ENCODE peak calls at places on chromosomes 11 and 22, in four cellular contexts. T is RWPE1; D is CD4-positive, alpha-beta T cell; U is thoracic aorta. B is an unnamed sample.
A peak's percentile ranks its signal among the peaks of the same experiment; 100 is the strongest.

GRCh38 chr22:46596819-46597218 is 23.4 kb upstream of the GRAMD4 start:
- DNase-seq in T (peak; percentile 74), D (no peak), U (no peak), B (no peak)

GRCh38 chr11:95451682-95452081 is 220.7 kb upstream of the SESN3 start:
- DNase-seq in T (peak; percentile 65), D (no peak), U (no peak), B (peak; percentile 69)

GRCh38 chr11:76698321-76699043 is 27.9 kb upstream of the LRRC32 start:
- DNase-seq in T (no peak), D (no peak), U (no peak), B (no peak)

GRCh38 chr22:43411981-43412807 is at the start of gene MPPED1:
- DNase-seq in T (no peak), D (no peak), U (no peak), B (no peak)

GRCh38 chr22:36405671-36406070 is 17.9 kb upstream of the MYH9 start:
- DNase-seq in T (no peak), D (peak; percentile 36), U (no peak), B (peak; percentile 80)

GRCh38 chr22:24594569-24595120 is 1.8 kb upstream of the LRRC75B start:
- DNase-seq in T (no peak), D (no peak), U (no peak), B (no peak)

GRCh38 chr11:774873-775592 is 2.3 kb downstream of the GATD1 start:
- DNase-seq in T (peak; percentile 72), D (no peak), U (no peak), B (peak; percentile 78)

GRCh38 chr22:39900306-39901227 is at the start of gene GRAP2:
- DNase-seq in T (no peak), D (peak; percentile 79), U (no peak), B (no peak)

GRCh38 chr22:46951326-46951725 is 188.9 kb downstream of the TBC1D22A start:
- DNase-seq in T (no peak), D (no peak), U (no peak), B (no peak)

GRCh38 chr11:60914620-60915249 is 777 bp downstream of the TMEM109 start:
- DNase-seq in T (peak; percentile 46), D (no peak), U (no peak), B (peak; percentile 30)

GRCh38 chr11:123251656-123252344 is 56.8 kb upstream of the CLMP start:
- DNase-seq in T (no peak), D (no peak), U (no peak), B (peak; percentile 69)

GRCh38 chr22:49900441-49901230 is 17.6 kb downstream of the ALG12 start:
- DNase-seq in T (no peak), D (no peak), U (no peak), B (no peak)

GRCh38 chr11:18144243-18144642 is 11.9 kb downstream of the MRGPRX3 start:
- DNase-seq in T (peak; percentile 69), D (no peak), U (no peak), B (peak; percentile 35)

GRCh38 chr22:39205344-39206021 is 39.3 kb downstream of the PDGFB start:
- DNase-seq in T (peak; percentile 82), D (peak; percentile 16), U (no peak), B (peak; percentile 86)

GRCh38 chr11:117817213-117818035 is 7.1 kb downstream of the FXYD2 start:
- DNase-seq in T (peak; percentile 60), D (peak; percentile 70), U (peak; percentile 27), B (peak; percentile 70)

GRCh38 chr11:117820071-117820470 is 4.5 kb downstream of the FXYD2 start:
- DNase-seq in T (no peak), D (no peak), U (no peak), B (no peak)

GRCh38 chr11:117818036-117818858 is 6.3 kb downstream of the FXYD2 start:
- DNase-seq in T (peak; percentile 41), D (no peak), U (no peak), B (peak; percentile 67)

GRCh38 chr11:117820516-117820915 is 4.0 kb downstream of the FXYD2 start:
- DNase-seq in T (no peak), D (no peak), U (no peak), B (no peak)

DNA sequence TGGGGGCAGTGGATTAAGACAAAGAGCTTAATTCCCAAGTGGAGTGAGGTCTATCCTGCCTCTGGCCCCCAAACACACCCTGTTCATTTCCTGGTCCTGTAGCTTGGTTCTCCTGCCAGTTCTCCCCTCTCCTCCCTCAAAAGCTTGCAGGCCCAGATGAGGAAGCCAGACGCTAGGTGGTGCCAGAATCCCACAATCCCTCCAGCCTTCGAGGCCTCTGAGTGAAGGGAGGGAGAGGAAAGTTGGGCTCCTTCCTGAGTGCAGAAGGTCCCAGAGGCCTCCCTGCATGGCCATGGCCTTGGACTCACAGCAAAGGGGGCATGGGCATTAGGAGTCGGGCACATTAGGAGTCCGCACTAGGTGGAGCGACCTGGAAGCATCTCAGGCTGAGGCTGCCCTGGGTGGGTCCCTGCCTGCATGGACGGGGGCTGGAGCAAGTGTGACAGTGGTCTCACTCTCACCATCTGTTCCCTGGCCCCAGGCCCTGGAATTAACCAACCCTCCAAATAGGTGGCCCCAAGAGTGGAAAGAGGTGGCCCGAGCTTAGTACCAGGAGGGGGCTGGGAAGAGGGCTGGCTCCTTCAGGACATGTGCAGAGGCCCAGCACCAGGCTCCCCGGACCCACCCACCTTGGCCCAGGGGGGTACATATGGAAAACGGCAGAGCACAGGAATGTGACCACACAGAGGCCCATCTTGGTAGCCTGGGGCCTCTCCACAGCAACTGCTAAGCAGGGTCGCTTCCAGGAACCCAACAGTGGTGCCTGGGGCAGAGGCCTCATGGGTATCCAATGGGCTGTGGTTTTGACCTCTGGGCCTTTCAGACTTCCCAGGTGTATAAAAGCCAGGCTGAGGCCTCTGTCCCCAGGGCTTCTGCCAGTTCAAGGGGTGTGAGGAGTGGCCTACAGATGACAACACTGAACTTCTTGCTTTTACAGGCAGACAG is 5.2 kb downstream of the FXYD2 start:
- DNase-seq in T (no peak), D (no peak), U (no peak), B (peak; percentile 78)
- TF ChIP-seq CTCF in T (no peak), D (no peak), U (no peak), B (peak; percentile 73)

GRCh38 chr22:27682438-27682837 is 119.1 kb downstream of the MN1 start:
- DNase-seq in T (no peak), D (no peak), U (no peak), B (no peak)

GRCh38 chr22:27680636-27681035 is 120.9 kb downstream of the MN1 start:
- DNase-seq in T (no peak), D (no peak), U (no peak), B (no peak)

GRCh38 chr22:27677895-27678458 is 123.6 kb downstream of the MN1 start:
- DNase-seq in T (no peak), D (no peak), U (no peak), B (no peak)

GRCh38 chr22:27681037-27681436 is 120.5 kb downstream of the MN1 start:
- DNase-seq in T (no peak), D (no peak), U (no peak), B (no peak)

GRCh38 chr22:27679722-27680488 is 121.7 kb downstream of the MN1 start:
- DNase-seq in T (no peak), D (no peak), U (no peak), B (no peak)
- TF ChIP-seq CTCF in T (no peak), D (no peak), U (no peak), B (no peak)

GRCh38 chr22:27108425-27109114 is 451.2 kb downstream of the MIAT start:
- DNase-seq in T (no peak), D (no peak), U (no peak), B (no peak)
- TF ChIP-seq CTCF in T (no peak), D (no peak), U (no peak), B (no peak)

GRCh38 chr11:46353706-46354105 is 6.4 kb downstream of the DGKZ start:
- DNase-seq in T (no peak), D (no peak), U (no peak), B (no peak)

GRCh38 chr11:46351148-46351547 is 3.9 kb downstream of the DGKZ start:
- DNase-seq in T (no peak), D (no peak), U (no peak), B (no peak)

GRCh38 chr11:46350695-46351094 is 3.4 kb downstream of the DGKZ start:
- DNase-seq in T (no peak), D (no peak), U (no peak), B (no peak)

GRCh38 chr11:46351606-46352005 is 4.3 kb downstream of the DGKZ start:
- DNase-seq in T (no peak), D (no peak), U (no peak), B (no peak)

GRCh38 chr11:46352063-46352841 is 5.0 kb downstream of the DGKZ start:
- DNase-seq in T (no peak), D (peak; percentile 84), U (no peak), B (peak; percentile 65)
- TF ChIP-seq CTCF in T (peak; percentile 69), D (peak; percentile 98), U (peak; percentile 70), B (peak; percentile 87)

GRCh38 chr11:107683807-107684206 is 28.0 kb downstream of the SLN start:
- DNase-seq in T (peak; percentile 16), D (no peak), U (no peak), B (peak; percentile 35)
- TF ChIP-seq CTCF in T (no peak), D (peak; percentile 24), U (peak; percentile 16), B (peak; percentile 36)

GRCh38 chr11:62195945-62196344 is 5.9 kb downstream of the SCGB1D1 start:
- DNase-seq in T (no peak), D (no peak), U (no peak), B (no peak)
- TF ChIP-seq CTCF in T (no peak), D (no peak), U (no peak), B (no peak)

B was measured in MCF 10A.